ENCODE peak calls at places on chromosome X, in seven cellular contexts. J is body of pancreas; D is Daoy; C is activated T-helper 1 cell treated with Interleukin-2 at 50 U/mL for 16 hours; W is activated gamma-delta T cell treated with anti-CD3 and anti-CD28 coated beads, Interleukin-2, amount 50 U/mL, for 16 hours; Y is stimulated activated CD4-positive, alpha-beta T cell treated with anti-CD3 and anti-CD28 coated beads, Interleukin-4, amount 100 ng/mL, for 4 hours; G is NCI-H1417. X is an unnamed sample.

GRCh38 chrX:1442016-1442665 is 10.6 kb downstream of the ASMTL start:
- DNase-seq in C (no peak), D (no peak), J (no peak), Y (no peak), G (no peak), W (no peak), X (peak; percentile 2)

GRCh38 chrX:9416562-9417319 is 48.1 kb upstream of the TBL1X start:
- DNase-seq in J (no peak), G (no peak), D (no peak), C (no peak), Y (no peak), W (no peak), X (no peak)

GRCh38 chrX:20437678-20438077 is 171.0 kb upstream of the RPS6KA3 start:
- DNase-seq in G (no peak), W (no peak), C (no peak), D (no peak), J (no peak), Y (no peak), X (no peak)

GRCh38 chrX:39883664-39884063 is 214.1 kb downstream of the BCOR start:
- DNase-seq in C (no peak), Y (peak; percentile 57), G (no peak), J (no peak), W (peak; percentile 27), D (no peak), X (no peak)

GRCh38 chrX:66601522-66601921 is 37.4 kb downstream of the EDA2R start:
- DNase-seq in Y (no peak), C (no peak), J (no peak), G (no peak), W (no peak), D (no peak), X (no peak)

GRCh38 chrX:44451056-44451455 is 91.6 kb downstream of the FUNDC1 start:
- DNase-seq in W (no peak), J (no peak), Y (no peak), C (no peak), G (no peak), D (no peak), X (peak; percentile 69)

GRCh38 chrX:150868625-150869024 is 29.8 kb downstream of the CD99L2 start:
- DNase-seq in G (no peak), J (no peak), Y (no peak), C (no peak), W (no peak), D (no peak), X (no peak)

GRCh38 chrX:134685662-134686061 is 27.4 kb upstream of the PLAC1 start:
- DNase-seq in W (no peak), D (no peak), Y (no peak), G (no peak), J (no peak), C (no peak), X (no peak)

GRCh38 chrX:76148753-76149152 is 24.1 kb upstream of the PBDC1 start:
- DNase-seq in G (peak; percentile 0), D (peak; percentile 19), Y (peak; percentile 12), W (peak; percentile 19), C (peak; percentile 21), J (peak; percentile 20), X (peak; percentile 27)

GRCh38 chrX:12011075-12011474 is 127.2 kb upstream of the FRMPD4 start:
- DNase-seq in Y (no peak), C (no peak), W (no peak), G (no peak), D (peak; percentile 8), J (no peak), X (no peak)

GRCh38 chrX:14936561-14936960 is 63.3 kb downstream of the MOSPD2 start:
- DNase-seq in C (no peak), W (no peak), J (no peak), Y (no peak), G (no peak), D (peak; percentile 68), X (no peak)

GRCh38 chrX:44012484-44013096 is 39.4 kb upstream of the NDP start:
- DNase-seq in Y (peak; percentile 23), G (no peak), D (peak; percentile 93), J (peak; percentile 53), C (no peak), W (peak; percentile 32), X (no peak)

GRCh38 chrX:69297521-69297920 is 132.3 kb upstream of the PJA1 start:
- DNase-seq in J (no peak), D (no peak), C (no peak), W (no peak), Y (no peak), G (no peak), X (no peak)

GRCh38 chrX:6021316-6022091 is 207.2 kb downstream of the NLGN4X start:
- DNase-seq in C (no peak), Y (no peak), J (peak; percentile 29), G (peak; percentile 69), W (no peak), D (no peak), X (peak; percentile 53)